ENCODE peak calls at places on chromosomes 2 and 18, in five cellular contexts. W is A172, A is fibroblast of gingiva, B is neuronal stem cell, H is left colon. T is an unnamed sample.

GRCh38 chr18:48790226-48790863 is 160.4 kb downstream of the SMAD7 start:
- DNase-seq in W (no peak), A (no peak), B (no peak), H (no peak), T (no peak)

GRCh38 chr18:22639626-22640025 is 221.9 kb upstream of the CTAGE1 start:
- DNase-seq in W (no peak), A (no peak), B (no peak), H (no peak), T (peak; percentile 22)

GRCh38 chr18:68839701-68840100 is 41.8 kb downstream of the CCDC102B start:
- DNase-seq in W (no peak), A (no peak), B (no peak), H (no peak), T (no peak)

GRCh38 chr18:513826-514530 is 13.5 kb upstream of the COLEC12 start:
- DNase-seq in W (no peak), A (no peak), B (no peak), H (no peak), T (no peak)

GRCh38 chr2:189797902-189798301 is 13.7 kb downstream of the PMS1 start:
- DNase-seq in W (no peak), A (peak; percentile 13), B (no peak), H (no peak), T (no peak)

GRCh38 chr2:215028231-215028630 is 110.2 kb downstream of the ABCA12 start:
- DNase-seq in W (peak; percentile 22), A (peak; percentile 30), B (no peak), H (no peak), T (peak; percentile 2)

GRCh38 chr18:68532328-68532885 is 182.5 kb downstream of the TMX3 start:
- DNase-seq in W (no peak), A (no peak), B (no peak), H (no peak), T (no peak)

GRCh38 chr18:26546170-26546874 is 2.0 kb downstream of the KCTD1 start:
- DNase-seq in W (no peak), A (peak; percentile 6), B (no peak), H (no peak), T (no peak)

GRCh38 chr2:220243571-220243970 is 616.1 kb downstream of the SLC4A3 start:
- DNase-seq in W (no peak), A (no peak), B (no peak), H (no peak), T (peak; percentile 39)

GRCh38 chr2:181785677-181786344 is 105.5 kb upstream of the NEUROD1 start:
- DNase-seq in W (peak; percentile 88), A (peak; percentile 74), B (no peak), H (no peak), T (peak; percentile 66)

GRCh38 chr2:161976300-161976699 is 97.7 kb downstream of the DPP4 start:
- DNase-seq in W (no peak), A (no peak), B (no peak), H (no peak), T (no peak)

GRCh38 chr2:237316339-237316738 is 97.6 kb downstream of the COL6A3 start:
- DNase-seq in W (no peak), A (no peak), B (no peak), H (no peak), T (no peak)

GRCh38 chr2:25380586-25381360 is 39.0 kb upstream of the DNMT3A start:
- DNase-seq in W (no peak), A (no peak), B (no peak), H (no peak), T (no peak)

GRCh38 chr2:215425021-215425782 is 10.7 kb downstream of the FN1 start:
- DNase-seq in W (no peak), A (no peak), B (no peak), H (no peak), T (peak; percentile 64)

GRCh38 chr2:201349601-201350000 is 7.5 kb downstream of the FLACC1 start:
- DNase-seq in W (no peak), A (no peak), B (no peak), H (no peak), T (no peak)

GRCh38 chr2:67965246-67965645 is 97.6 kb downstream of the C1D start:
- DNase-seq in W (no peak), A (no peak), B (no peak), H (no peak), T (no peak)